ENCODE peak calls at places on chromosomes 2 and 18, in six cellular contexts. L is A549, T is K562, U is sigmoid colon, Y is transverse colon, X is ovary. E is an unnamed sample.

GRCh38 chr2:129758461-129759185 is 220.8 kb upstream of the RAB6C start:
- DNase-seq in L (no peak), X (no peak), T (no peak), Y (no peak), U (no peak), E (peak; percentile 54)

GRCh38 chr2:203394519-203395227 is 66.5 kb downstream of the ABI2 start:
- DNase-seq in X (no peak), Y (no peak), U (no peak), T (peak; percentile 64), L (peak; percentile 59), E (no peak)

GRCh38 chr2:173452436-173452835 is 97.8 kb downstream of the CDCA7 start:
- DNase-seq in U (no peak), T (no peak), L (no peak), Y (no peak), X (no peak), E (no peak)

GRCh38 chr2:197159681-197160211 is 150.8 kb downstream of the ANKRD44 start:
- DNase-seq in U (no peak), X (no peak), Y (no peak), L (peak; percentile 75), T (no peak), E (no peak)

GRCh38 chr2:147327636-147328035 is 517.2 kb upstream of the ACVR2A start:
- DNase-seq in X (no peak), L (no peak), T (no peak), U (no peak), Y (no peak), E (no peak)

GRCh38 chr2:191922736-191923651 is 76.1 kb upstream of the CAVIN2 start:
- DNase-seq in L (no peak), T (no peak), Y (no peak), U (no peak), X (no peak), E (no peak)

GRCh38 chr2:200321780-200322534 is 15.5 kb downstream of the SPATS2L start:
- DNase-seq in Y (no peak), U (no peak), L (no peak), T (no peak), X (no peak), E (no peak)

GRCh38 chr2:48946444-48947048 is 191.0 kb upstream of the LHCGR start:
- DNase-seq in Y (peak; percentile 20), L (peak; percentile 53), U (peak; percentile 69), X (no peak), T (peak; percentile 62), E (peak; percentile 54)

GRCh38 chr2:7725850-7726242 is 808.6 kb downstream of the RNF144A start:
- DNase-seq in T (no peak), X (no peak), Y (no peak), U (no peak), L (no peak), E (no peak)

GRCh38 chr2:85390941-85391669 is 19.1 kb downstream of the CAPG start:
- DNase-seq in U (peak; percentile 83), L (peak; percentile 71), T (peak; percentile 82), Y (peak; percentile 78), X (peak; percentile 64), E (peak; percentile 77)

GRCh38 chr2:69340101-69340775 is 46.8 kb downstream of the GFPT1 start:
- DNase-seq in Y (no peak), X (no peak), T (no peak), L (no peak), U (no peak), E (no peak)

GRCh38 chr2:71681626-71682025 is 228.3 kb downstream of the DYSF start:
- DNase-seq in L (no peak), Y (no peak), U (peak; percentile 13), T (no peak), X (no peak), E (no peak)

GRCh38 chr2:157336137-157336721 is 10.6 kb upstream of the ERMN start:
- DNase-seq in Y (peak; percentile 40), T (peak; percentile 53), L (peak; percentile 44), X (no peak), U (no peak), E (peak; percentile 34)

GRCh38 chr18:75088622-75089211 is 120.2 kb downstream of the PTGR3 start:
- DNase-seq in L (no peak), T (no peak), U (no peak), X (no peak), Y (no peak), E (no peak)

GRCh38 chr2:192298664-192299063 is 103.9 kb upstream of the TMEFF2 start:
- DNase-seq in X (no peak), Y (no peak), U (no peak), T (no peak), L (no peak), E (no peak)

GRCh38 chr2:232977438-232977971 is 35.6 kb downstream of the NGEF start:
- DNase-seq in U (no peak), T (no peak), X (no peak), Y (no peak), L (no peak), E (no peak)

GRCh38 chr2:28408764-28409599 is 16.3 kb downstream of the FOSL2 start:
- DNase-seq in X (peak; percentile 36), L (no peak), U (peak; percentile 68), Y (peak; percentile 61), T (no peak), E (no peak)

GRCh38 chr2:176419591-176420071 is 150.4 kb downstream of the MTX2 start:
- DNase-seq in T (no peak), X (no peak), U (no peak), L (no peak), Y (no peak), E (no peak)
- H3K27ac ChIP-seq in T (no peak overlapping the region), X (no peak overlapping the region), U (no peak overlapping the region), L (no peak overlapping the region), Y (peak overlapping the region; percentile 45), E (no peak overlapping the region)

DNA sequence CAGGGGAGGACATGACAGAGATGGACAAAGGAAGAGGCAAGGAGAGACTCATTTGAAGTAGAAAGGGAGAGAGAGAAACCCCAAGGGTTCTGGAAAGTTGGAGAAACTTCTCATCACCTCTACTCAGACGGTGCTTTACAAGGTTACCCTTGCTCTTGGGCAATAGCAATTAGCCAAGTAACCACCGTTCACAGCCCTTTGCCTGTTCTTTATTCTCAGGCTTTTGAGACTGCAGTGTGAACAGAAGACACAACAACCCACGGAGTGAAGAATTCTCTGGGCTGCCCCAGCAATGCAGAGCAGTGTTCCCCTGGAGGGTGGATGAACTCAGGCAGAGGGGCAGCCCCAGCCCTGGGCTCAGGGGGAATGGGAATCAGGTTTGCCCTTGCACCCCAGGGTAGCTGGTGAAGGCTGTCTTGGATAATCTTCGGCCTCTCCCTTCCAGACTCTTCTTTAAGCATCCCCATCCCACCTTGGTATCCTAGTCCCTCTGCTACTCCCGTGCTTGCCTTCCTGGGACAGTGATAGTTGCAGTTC is 69.1 kb downstream of the MCFD2 start:
- DNase-seq in X (no peak), L (no peak), Y (no peak), U (peak; percentile 65), T (no peak), E (no peak)
- TF ChIP-seq EP300 in X (no peak), L (no peak), Y (no peak), U (no peak), T (no peak), E (no peak)

GRCh38 chr2:31414601-31415241 is at the start of gene XDH:
- DNase-seq in X (no peak), L (peak; percentile 49), U (no peak), T (no peak), Y (peak; percentile 58), E (no peak)
- H3K27ac ChIP-seq in X (no peak within 1 kb of the TSS), L (peak within 1 kb of the TSS; percentile 76), U (no peak within 1 kb of the TSS), T (no peak within 1 kb of the TSS), Y (peak within 1 kb of the TSS; percentile 67), E (no peak within 1 kb of the TSS)

GRCh38 chr2:123144082-123144481 is 881.0 kb upstream of the CNTNAP5 start:
- DNase-seq in L (no peak), X (no peak), Y (no peak), U (no peak), T (no peak), E (no peak)
- TF ChIP-seq EP300 in L (no peak), X (no peak), Y (no peak), U (no peak), T (no peak), E (no peak)

DNA sequence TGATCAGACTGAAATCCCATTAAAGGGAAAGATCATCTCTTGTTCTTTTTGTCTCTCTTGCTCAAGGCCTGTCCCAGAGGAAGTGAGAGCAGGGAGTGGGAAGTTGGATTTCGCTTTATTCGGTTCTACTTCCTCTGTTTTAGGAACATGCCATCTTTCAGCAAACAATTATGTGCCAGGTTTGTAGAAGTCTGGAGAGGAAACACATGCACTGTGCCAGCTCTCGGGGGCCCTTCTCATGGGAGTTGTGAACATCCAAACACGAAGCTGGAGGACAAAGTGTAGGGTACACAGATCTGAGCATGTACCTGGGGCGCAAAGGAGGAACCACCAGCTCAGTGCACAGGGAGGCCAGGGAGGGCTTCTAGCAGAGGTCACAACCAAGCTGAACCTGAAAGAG is 128.8 kb downstream of the ZFP36L2 start:
- DNase-seq in T (no peak), X (no peak), U (peak; percentile 42), L (no peak), Y (no peak), E (no peak)
- H3K27ac ChIP-seq in T (no peak overlapping the region), X (no peak overlapping the region), U (peak overlapping the region; percentile 6), L (peak overlapping the region; percentile 29), Y (no peak overlapping the region), E (no peak overlapping the region)

GRCh38 chr2:100655936-100656534 is 93.2 kb downstream of the PDCL3 start:
- DNase-seq in Y (no peak), L (no peak), T (no peak), U (no peak), X (no peak), E (peak; percentile 59)
- TF ChIP-seq EP300 in Y (no peak), L (no peak), T (no peak), U (no peak), X (no peak), E (no peak)

DNA sequence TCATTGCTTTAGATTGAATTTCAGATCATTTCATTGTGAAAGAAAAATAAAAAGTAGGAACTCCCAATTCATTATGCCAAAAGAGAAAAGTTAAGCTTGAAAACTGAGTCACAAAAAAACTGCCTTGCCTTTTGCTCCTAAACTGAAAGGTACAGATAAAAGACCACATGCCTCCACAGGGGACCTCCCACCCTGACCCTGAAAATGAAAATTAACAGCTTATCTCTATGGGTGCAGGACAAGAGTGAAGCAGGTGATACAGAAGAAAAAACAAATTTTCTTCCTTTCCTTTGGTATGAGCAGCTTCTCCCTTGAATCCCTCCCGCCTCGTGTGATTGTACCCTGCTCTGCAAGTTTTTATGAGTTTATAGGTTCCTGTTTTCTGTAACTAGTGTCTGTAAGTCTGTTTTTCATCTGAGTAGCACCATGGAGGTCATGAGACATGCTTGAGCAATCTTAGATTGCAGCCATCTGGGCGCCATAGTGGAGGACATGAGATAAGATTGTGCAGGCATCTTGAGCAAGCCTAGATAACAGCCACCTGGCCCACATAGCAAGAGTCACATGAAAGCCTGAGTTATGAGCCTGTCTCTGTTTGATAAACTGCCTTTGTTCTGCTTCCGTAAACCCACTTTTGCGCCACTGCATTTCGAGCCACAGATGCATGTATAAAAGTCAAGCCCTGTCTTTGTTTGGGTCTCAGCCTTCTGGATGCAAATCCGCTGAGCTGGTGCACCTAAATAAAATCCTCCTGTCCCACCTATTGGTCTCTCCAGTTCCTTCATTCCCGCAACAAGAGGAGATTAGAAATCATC is 56.2 kb upstream of the DYNC1I2 start:
- DNase-seq in X (no peak), Y (no peak), U (no peak), T (peak; percentile 25), L (peak; percentile 40), E (no peak)
- H3K27ac ChIP-seq in X (no peak overlapping the region), Y (no peak overlapping the region), U (no peak overlapping the region), T (no peak overlapping the region), L (no peak overlapping the region), E (no peak overlapping the region)